ENCODE peak calls at places on chromosomes 11 and 22, in seven cellular contexts. Q is keratinocyte; K is CD4-positive, alpha-beta T cell; P is neuronal stem cell; T is suprapubic skin; X is substantia nigra; Y is islet precursor cell. J is an unnamed sample.

GRCh38 chr22:27650985-27651384 is 150.6 kb downstream of the MN1 start:
- DNase-seq in Q (no peak), K (no peak), P (no peak), T (no peak), X (no peak), Y (no peak), J (no peak)

GRCh38 chr11:2580061-2580421 is 119.8 kb downstream of the KCNQ1OT1 start:
- DNase-seq in Q (no peak), K (no peak), P (no peak), T (peak; percentile 28), X (no peak), Y (peak; percentile 28), J (no peak)

GRCh38 chr11:69319255-69320106 is 25.5 kb downstream of the MYEOV start:
- DNase-seq in Q (no peak), K (no peak), P (no peak), T (peak; percentile 49), X (no peak), Y (no peak), J (no peak)

GRCh38 chr22:38766076-38766777 is 10.4 kb upstream of the SUN2 start:
- DNase-seq in Q (no peak), K (peak; percentile 39), P (no peak), T (peak; percentile 78), X (peak; percentile 74), Y (peak; percentile 94), J (no peak)

GRCh38 chr11:103709366-103709765 is 327.1 kb upstream of the DDI1 start:
- DNase-seq in Q (no peak), K (no peak), P (no peak), T (no peak), X (no peak), Y (no peak), J (no peak)

GRCh38 chr11:35014352-35014751 is 97.9 kb downstream of the PDHX start:
- DNase-seq in Q (no peak), K (no peak), P (no peak), T (no peak), X (no peak), Y (no peak), J (no peak)

GRCh38 chr11:128890216-128890542 is 977 bp upstream of the KCNJ5 start:
- DNase-seq in Q (no peak), K (no peak), P (no peak), T (no peak), X (no peak), Y (no peak), J (no peak)

GRCh38 chr11:70768346-70769095 is 370.2 kb downstream of the CTTN start:
- DNase-seq in Q (no peak), K (no peak), P (no peak), T (no peak), X (no peak), Y (no peak), J (no peak)

GRCh38 chr11:2519517-2519878 is 74.7 kb downstream of the KCNQ1 start:
- DNase-seq in Q (no peak), K (no peak), P (no peak), T (no peak), X (no peak), Y (no peak), J (no peak)